ENCODE peak calls at places on chromosome 9, in seven cellular contexts. One of them, this sample, is unnamed.

GRCh38 chr9:81589392-81589791 is 100.0 kb downstream of the TLE1 start:
- DNase-seq in brain microvascular endothelial cell: no peak
- DNase-seq in body of pancreas: no peak
- DNase-seq in trophoblast cell: no peak
- DNase-seq in dorsolateral prefrontal cortex: no peak
- DNase-seq in fibroblast of the aortic adventitia: no peak
- DNase-seq in right atrium auricular region: no peak
- DNase-seq in this sample: no peak

GRCh38 chr9:17665450-17665849 is 86.6 kb downstream of the SH3GL2 start:
- DNase-seq in brain microvascular endothelial cell: no peak
- DNase-seq in body of pancreas: no peak
- DNase-seq in trophoblast cell: no peak
- DNase-seq in dorsolateral prefrontal cortex: no peak
- DNase-seq in fibroblast of the aortic adventitia: no peak
- DNase-seq in right atrium auricular region: no peak
- DNase-seq in this sample: no peak

GRCh38 chr9:2849943-2850342 is 6.0 kb upstream of the PUM3 start:
- DNase-seq in brain microvascular endothelial cell: no peak
- DNase-seq in body of pancreas: no peak
- DNase-seq in trophoblast cell: no peak
- DNase-seq in dorsolateral prefrontal cortex: no peak
- DNase-seq in fibroblast of the aortic adventitia: no peak
- DNase-seq in right atrium auricular region: no peak
- DNase-seq in this sample: no peak

GRCh38 chr9:79026311-79026710 is 545.5 kb upstream of the TLE4 start:
- DNase-seq in brain microvascular endothelial cell: no peak
- DNase-seq in body of pancreas: no peak
- DNase-seq in trophoblast cell: peak; percentile 45
- DNase-seq in dorsolateral prefrontal cortex: no peak
- DNase-seq in fibroblast of the aortic adventitia: no peak
- DNase-seq in right atrium auricular region: no peak
- DNase-seq in this sample: peak; percentile 6

GRCh38 chr9:114321759-114322158 is 1.1 kb upstream of the ORM1 start:
- DNase-seq in brain microvascular endothelial cell: peak; percentile 73
- DNase-seq in body of pancreas: no peak
- DNase-seq in trophoblast cell: peak; percentile 70
- DNase-seq in dorsolateral prefrontal cortex: no peak
- DNase-seq in fibroblast of the aortic adventitia: peak; percentile 21
- DNase-seq in right atrium auricular region: no peak
- DNase-seq in this sample: peak; percentile 9

GRCh38 chr9:82117025-82117424 is 128.5 kb downstream of the SPATA31D1 start:
- DNase-seq in brain microvascular endothelial cell: no peak
- DNase-seq in body of pancreas: no peak
- DNase-seq in trophoblast cell: no peak
- DNase-seq in dorsolateral prefrontal cortex: no peak
- DNase-seq in fibroblast of the aortic adventitia: peak; percentile 51
- DNase-seq in right atrium auricular region: no peak
- DNase-seq in this sample: peak; percentile 85

GRCh38 chr9:129052592-129052991 is 16.2 kb downstream of the MIGA2 start:
- DNase-seq in brain microvascular endothelial cell: no peak
- DNase-seq in body of pancreas: peak; percentile 98
- DNase-seq in trophoblast cell: peak; percentile 24
- DNase-seq in dorsolateral prefrontal cortex: peak; percentile 83
- DNase-seq in fibroblast of the aortic adventitia: no peak
- DNase-seq in right atrium auricular region: no peak
- DNase-seq in this sample: no peak

GRCh38 chr9:121317737-121318630 is 50.0 kb downstream of the GSN start:
- DNase-seq in brain microvascular endothelial cell: no peak
- DNase-seq in body of pancreas: peak; percentile 90
- DNase-seq in trophoblast cell: no peak
- DNase-seq in dorsolateral prefrontal cortex: no peak
- DNase-seq in fibroblast of the aortic adventitia: peak; percentile 38
- DNase-seq in right atrium auricular region: no peak
- DNase-seq in this sample: no peak

GRCh38 chr9:101796044-101796443 is 57.6 kb upstream of the GRIN3A start:
- DNase-seq in brain microvascular endothelial cell: no peak
- DNase-seq in body of pancreas: no peak
- DNase-seq in trophoblast cell: no peak
- DNase-seq in dorsolateral prefrontal cortex: no peak
- DNase-seq in fibroblast of the aortic adventitia: no peak
- DNase-seq in right atrium auricular region: no peak
- DNase-seq in this sample: no peak

GRCh38 chr9:96383165-96383939 is at the start of gene SLC35D2:
- DNase-seq in brain microvascular endothelial cell: peak; percentile 16
- DNase-seq in body of pancreas: peak; percentile 73
- DNase-seq in trophoblast cell: peak; percentile 71
- DNase-seq in dorsolateral prefrontal cortex: peak; percentile 22
- DNase-seq in fibroblast of the aortic adventitia: peak; percentile 53
- DNase-seq in right atrium auricular region: no peak
- DNase-seq in this sample: peak; percentile 51

GRCh38 chr9:113578279-113578865 is 114.8 kb downstream of the RGS3 start:
- DNase-seq in brain microvascular endothelial cell: no peak
- DNase-seq in body of pancreas: no peak
- DNase-seq in trophoblast cell: no peak
- DNase-seq in dorsolateral prefrontal cortex: no peak
- DNase-seq in fibroblast of the aortic adventitia: no peak
- DNase-seq in right atrium auricular region: no peak
- DNase-seq in this sample: no peak

GRCh38 chr9:79862921-79863890 is 291.4 kb downstream of the TLE4 start:
- DNase-seq in brain microvascular endothelial cell: no peak
- DNase-seq in body of pancreas: no peak
- DNase-seq in trophoblast cell: no peak
- DNase-seq in dorsolateral prefrontal cortex: no peak
- DNase-seq in fibroblast of the aortic adventitia: no peak
- DNase-seq in right atrium auricular region: no peak
- DNase-seq in this sample: no peak

GRCh38 chr9:28600226-28600625 is 1026.9 kb upstream of the C9orf72 start:
- DNase-seq in brain microvascular endothelial cell: no peak
- DNase-seq in body of pancreas: no peak
- DNase-seq in trophoblast cell: no peak
- DNase-seq in dorsolateral prefrontal cortex: no peak
- DNase-seq in fibroblast of the aortic adventitia: no peak
- DNase-seq in right atrium auricular region: no peak
- DNase-seq in this sample: no peak

GRCh38 chr9:36834736-36835135 is 199.3 kb downstream of the PAX5 start:
- DNase-seq in brain microvascular endothelial cell: no peak
- DNase-seq in body of pancreas: no peak
- DNase-seq in trophoblast cell: no peak
- DNase-seq in dorsolateral prefrontal cortex: no peak
- DNase-seq in fibroblast of the aortic adventitia: no peak
- DNase-seq in right atrium auricular region: no peak
- DNase-seq in this sample: no peak

GRCh38 chr9:77374266-77374665 is 196.9 kb downstream of the VPS13A start:
- DNase-seq in brain microvascular endothelial cell: no peak
- DNase-seq in body of pancreas: no peak
- DNase-seq in trophoblast cell: no peak
- DNase-seq in dorsolateral prefrontal cortex: no peak
- DNase-seq in fibroblast of the aortic adventitia: peak; percentile 2
- DNase-seq in right atrium auricular region: no peak
- DNase-seq in this sample: no peak

GRCh38 chr9:3898371-3899218 is 372.8 kb upstream of the RFX3 start:
- DNase-seq in brain microvascular endothelial cell: no peak
- DNase-seq in body of pancreas: no peak
- DNase-seq in trophoblast cell: no peak
- DNase-seq in dorsolateral prefrontal cortex: no peak
- DNase-seq in fibroblast of the aortic adventitia: peak; percentile 62
- DNase-seq in right atrium auricular region: no peak
- DNase-seq in this sample: no peak

GRCh38 chr9:128720841-128721486 is 3.0 kb downstream of the ZDHHC12 start:
- DNase-seq in brain microvascular endothelial cell: no peak
- DNase-seq in body of pancreas: no peak
- DNase-seq in trophoblast cell: no peak
- DNase-seq in dorsolateral prefrontal cortex: no peak
- DNase-seq in fibroblast of the aortic adventitia: no peak
- DNase-seq in right atrium auricular region: no peak
- DNase-seq in this sample: no peak

GRCh38 chr9:88969646-88970373 is 21.5 kb upstream of the S1PR3 start:
- DNase-seq in brain microvascular endothelial cell: no peak
- DNase-seq in body of pancreas: no peak
- DNase-seq in trophoblast cell: no peak
- DNase-seq in dorsolateral prefrontal cortex: no peak
- DNase-seq in fibroblast of the aortic adventitia: no peak
- DNase-seq in right atrium auricular region: no peak
- DNase-seq in this sample: no peak

GRCh38 chr9:18018241-18018640 is 439.4 kb downstream of the SH3GL2 start:
- DNase-seq in brain microvascular endothelial cell: no peak
- DNase-seq in body of pancreas: no peak
- DNase-seq in trophoblast cell: no peak
- DNase-seq in dorsolateral prefrontal cortex: no peak
- DNase-seq in fibroblast of the aortic adventitia: no peak
- DNase-seq in right atrium auricular region: no peak
- DNase-seq in this sample: no peak

GRCh38 chr9:16828335-16829281 is 41.9 kb downstream of the BNC2 start:
- DNase-seq in brain microvascular endothelial cell: peak; percentile 18
- DNase-seq in body of pancreas: peak; percentile 20
- DNase-seq in trophoblast cell: peak; percentile 63
- DNase-seq in dorsolateral prefrontal cortex: no peak
- DNase-seq in fibroblast of the aortic adventitia: peak; percentile 47
- DNase-seq in right atrium auricular region: no peak
- DNase-seq in this sample: peak; percentile 46

GRCh38 chr9:89177021-89177400 is 1.6 kb downstream of the SHC3 start:
- DNase-seq in brain microvascular endothelial cell: peak; percentile 50
- DNase-seq in body of pancreas: no peak
- DNase-seq in trophoblast cell: no peak
- DNase-seq in dorsolateral prefrontal cortex: no peak
- DNase-seq in fibroblast of the aortic adventitia: peak; percentile 78
- DNase-seq in right atrium auricular region: no peak
- DNase-seq in this sample: peak; percentile 73

GRCh38 chr9:5453004-5453403 is 2.7 kb downstream of the CD274 start:
- DNase-seq in brain microvascular endothelial cell: no peak
- DNase-seq in body of pancreas: no peak
- DNase-seq in trophoblast cell: no peak
- DNase-seq in dorsolateral prefrontal cortex: no peak
- DNase-seq in fibroblast of the aortic adventitia: no peak
- DNase-seq in right atrium auricular region: no peak
- DNase-seq in this sample: no peak

GRCh38 chr9:36798350-36799065 is 225.8 kb downstream of the MELK start:
- DNase-seq in brain microvascular endothelial cell: no peak
- DNase-seq in body of pancreas: no peak
- DNase-seq in trophoblast cell: no peak
- DNase-seq in dorsolateral prefrontal cortex: no peak
- DNase-seq in fibroblast of the aortic adventitia: no peak
- DNase-seq in right atrium auricular region: no peak
- DNase-seq in this sample: no peak

GRCh38 chr9:71909887-71910601 is 949 bp downstream of the ABHD17B start:
- DNase-seq in brain microvascular endothelial cell: peak; percentile 20
- DNase-seq in body of pancreas: peak; percentile 55
- DNase-seq in trophoblast cell: no peak
- DNase-seq in dorsolateral prefrontal cortex: peak; percentile 60
- DNase-seq in fibroblast of the aortic adventitia: peak; percentile 29
- DNase-seq in right atrium auricular region: peak; percentile 59
- DNase-seq in this sample: peak; percentile 46

GRCh38 chr9:112170235-112170634 is 4.9 kb downstream of the SUSD1 start:
- DNase-seq in brain microvascular endothelial cell: no peak
- DNase-seq in body of pancreas: peak; percentile 65
- DNase-seq in trophoblast cell: peak; percentile 89
- DNase-seq in dorsolateral prefrontal cortex: no peak
- DNase-seq in fibroblast of the aortic adventitia: no peak
- DNase-seq in right atrium auricular region: no peak
- DNase-seq in this sample: no peak

GRCh38 chr9:90914868-90915483 is 113.4 kb downstream of the SYK start:
- DNase-seq in brain microvascular endothelial cell: peak; percentile 49
- DNase-seq in body of pancreas: peak; percentile 84
- DNase-seq in trophoblast cell: peak; percentile 76
- DNase-seq in dorsolateral prefrontal cortex: peak; percentile 81
- DNase-seq in fibroblast of the aortic adventitia: peak; percentile 80
- DNase-seq in right atrium auricular region: peak; percentile 78
- DNase-seq in this sample: peak; percentile 69

GRCh38 chr9:127448112-127448805 is 2.9 kb downstream of the RPL12 start:
- DNase-seq in brain microvascular endothelial cell: no peak
- DNase-seq in body of pancreas: no peak
- DNase-seq in trophoblast cell: no peak
- DNase-seq in dorsolateral prefrontal cortex: no peak
- DNase-seq in fibroblast of the aortic adventitia: peak; percentile 7
- DNase-seq in right atrium auricular region: no peak
- DNase-seq in this sample: no peak
- H3K4me3 ChIP-seq in brain microvascular endothelial cell: peak overlapping the region; percentile 99
- H3K4me3 ChIP-seq in body of pancreas: no peak overlapping the region
- H3K4me3 ChIP-seq in trophoblast cell: no peak overlapping the region
- H3K4me3 ChIP-seq in dorsolateral prefrontal cortex: no peak overlapping the region
- H3K4me3 ChIP-seq in fibroblast of the aortic adventitia: peak overlapping the region; percentile 9
- H3K4me3 ChIP-seq in right atrium auricular region: no peak overlapping the region
- H3K4me3 ChIP-seq in this sample: peak overlapping the region; percentile 99

DNA sequence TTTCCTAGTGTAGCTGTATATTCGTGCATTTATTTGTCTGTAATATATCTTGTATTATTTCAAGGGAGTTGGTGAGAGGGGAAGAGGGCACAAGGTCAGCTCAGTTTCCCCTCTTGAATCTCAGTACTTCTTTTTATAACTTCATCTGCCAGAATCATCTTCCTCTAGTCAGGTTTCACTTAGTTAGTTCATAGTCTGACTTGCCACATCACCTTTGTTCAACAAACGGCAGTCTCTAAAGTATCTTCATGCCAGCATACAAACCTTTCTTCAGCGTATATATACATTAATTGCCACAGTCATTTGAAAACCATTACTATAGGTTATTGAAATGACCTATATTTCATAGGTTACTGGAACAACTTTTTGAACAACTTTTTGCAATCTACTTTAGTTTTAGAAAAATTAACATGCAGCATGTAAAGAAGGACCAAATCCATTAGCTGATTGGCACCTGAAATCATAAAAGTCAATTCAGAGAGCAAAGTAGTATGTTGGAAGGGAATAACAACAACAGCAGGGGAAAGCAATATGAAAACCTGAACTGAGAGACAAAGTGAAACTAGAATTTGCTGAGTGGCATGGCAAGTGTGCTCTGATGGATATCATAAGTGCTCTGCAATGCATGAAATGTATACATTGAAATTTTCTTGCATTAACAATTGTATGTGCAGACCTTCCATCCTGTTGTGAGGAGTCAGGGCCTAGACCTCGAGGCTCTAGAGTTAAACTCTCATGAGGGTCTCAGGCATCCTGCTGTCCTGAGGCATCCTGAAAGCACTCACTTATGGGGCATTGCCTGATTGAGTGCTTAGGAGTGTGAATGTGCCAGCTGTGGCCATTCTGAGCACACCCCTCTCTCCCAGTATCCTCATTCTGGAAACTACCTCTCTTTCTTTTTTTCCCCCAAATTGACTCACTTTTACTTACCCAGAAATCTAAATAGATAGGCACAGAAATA is 1.3 kb downstream of the ECM2 start:
- DNase-seq in brain microvascular endothelial cell: peak; percentile 5
- DNase-seq in body of pancreas: no peak
- DNase-seq in trophoblast cell: no peak
- DNase-seq in dorsolateral prefrontal cortex: no peak
- DNase-seq in fibroblast of the aortic adventitia: peak; percentile 16
- DNase-seq in right atrium auricular region: no peak
- DNase-seq in this sample: no peak
- H3K4me3 ChIP-seq in brain microvascular endothelial cell: no peak overlapping the region
- H3K4me3 ChIP-seq in body of pancreas: no peak overlapping the region
- H3K4me3 ChIP-seq in trophoblast cell: no peak overlapping the region
- H3K4me3 ChIP-seq in dorsolateral prefrontal cortex: no peak overlapping the region
- H3K4me3 ChIP-seq in fibroblast of the aortic adventitia: peak overlapping the region; percentile 48
- H3K4me3 ChIP-seq in right atrium auricular region: peak overlapping the region; percentile 7
- H3K4me3 ChIP-seq in this sample: no peak overlapping the region

GRCh38 chr9:9973062-9973461 is 639.7 kb downstream of the PTPRD start:
- DNase-seq in brain microvascular endothelial cell: no peak
- DNase-seq in body of pancreas: no peak
- DNase-seq in trophoblast cell: no peak
- DNase-seq in dorsolateral prefrontal cortex: no peak
- DNase-seq in fibroblast of the aortic adventitia: no peak
- DNase-seq in right atrium auricular region: no peak
- DNase-seq in this sample: no peak
- H3K4me3 ChIP-seq in brain microvascular endothelial cell: no peak overlapping the region
- H3K4me3 ChIP-seq in body of pancreas: no peak overlapping the region
- H3K4me3 ChIP-seq in trophoblast cell: no peak overlapping the region
- H3K4me3 ChIP-seq in dorsolateral prefrontal cortex: no peak overlapping the region
- H3K4me3 ChIP-seq in fibroblast of the aortic adventitia: no peak overlapping the region
- H3K4me3 ChIP-seq in right atrium auricular region: no peak overlapping the region
- H3K4me3 ChIP-seq in this sample: no peak overlapping the region

GRCh38 chr9:137240841-137241489 is at the start of gene TUBB4B:
- DNase-seq in brain microvascular endothelial cell: peak; percentile 100
- DNase-seq in body of pancreas: peak; percentile 100
- DNase-seq in trophoblast cell: peak; percentile 99
- DNase-seq in dorsolateral prefrontal cortex: peak; percentile 99
- DNase-seq in fibroblast of the aortic adventitia: peak; percentile 100
- DNase-seq in right atrium auricular region: peak; percentile 100
- DNase-seq in this sample: peak; percentile 100
- H3K4me3 ChIP-seq in brain microvascular endothelial cell: peak within 1 kb of the TSS; percentile 86
- H3K4me3 ChIP-seq in body of pancreas: peak within 1 kb of the TSS; percentile 73
- H3K4me3 ChIP-seq in trophoblast cell: peak within 1 kb of the TSS; percentile 95
- H3K4me3 ChIP-seq in dorsolateral prefrontal cortex: peak within 1 kb of the TSS; percentile 91
- H3K4me3 ChIP-seq in fibroblast of the aortic adventitia: peak within 1 kb of the TSS; percentile 82
- H3K4me3 ChIP-seq in right atrium auricular region: peak within 1 kb of the TSS; percentile 84
- H3K4me3 ChIP-seq in this sample: peak within 1 kb of the TSS; percentile 80

This sample was measured in astrocyte of the spinal cord.